ENCODE peak calls at places on chromosome 1, in ten cellular contexts. One of them, this sample, is unnamed.

GRCh38 chr1:248737457-248737856 is 18.1 kb downstream of the LYPD8 start:
- DNase-seq in AG04450: no peak
- DNase-seq in heart right ventricle: no peak
- DNase-seq in fibroblast of pulmonary artery: no peak
- DNase-seq in brain microvascular endothelial cell: no peak
- DNase-seq in HCT116: no peak
- DNase-seq in mucosa of descending colon: no peak
- DNase-seq in stomach: no peak
- DNase-seq in type B pancreatic cell: no peak
- DNase-seq in fibroblast of mammary gland: no peak
- DNase-seq in this sample: no peak

GRCh38 chr1:52633291-52633754 is 355 bp downstream of the SHISAL2A start:
- DNase-seq in AG04450: no peak
- DNase-seq in heart right ventricle: no peak
- DNase-seq in fibroblast of pulmonary artery: no peak
- DNase-seq in brain microvascular endothelial cell: no peak
- DNase-seq in HCT116: no peak
- DNase-seq in mucosa of descending colon: peak; percentile 37
- DNase-seq in stomach: no peak
- DNase-seq in type B pancreatic cell: no peak
- DNase-seq in fibroblast of mammary gland: no peak
- DNase-seq in this sample: peak; percentile 14

GRCh38 chr1:33572387-33572786 is 99.9 kb downstream of the ZSCAN20 start:
- DNase-seq in AG04450: no peak
- DNase-seq in heart right ventricle: peak; percentile 22
- DNase-seq in fibroblast of pulmonary artery: no peak
- DNase-seq in brain microvascular endothelial cell: no peak
- DNase-seq in HCT116: no peak
- DNase-seq in mucosa of descending colon: no peak
- DNase-seq in stomach: no peak
- DNase-seq in type B pancreatic cell: no peak
- DNase-seq in fibroblast of mammary gland: no peak
- DNase-seq in this sample: no peak

GRCh38 chr1:15328785-15329480 is 80.8 kb upstream of the EFHD2 start:
- DNase-seq in AG04450: no peak
- DNase-seq in heart right ventricle: peak; percentile 84
- DNase-seq in fibroblast of pulmonary artery: peak; percentile 88
- DNase-seq in brain microvascular endothelial cell: peak; percentile 77
- DNase-seq in HCT116: no peak
- DNase-seq in mucosa of descending colon: peak; percentile 44
- DNase-seq in stomach: peak; percentile 63
- DNase-seq in type B pancreatic cell: no peak
- DNase-seq in fibroblast of mammary gland: peak; percentile 79
- DNase-seq in this sample: no peak

GRCh38 chr1:196897158-196897828 is 9.4 kb downstream of the CFHR4 start:
- DNase-seq in AG04450: no peak
- DNase-seq in heart right ventricle: no peak
- DNase-seq in fibroblast of pulmonary artery: no peak
- DNase-seq in brain microvascular endothelial cell: no peak
- DNase-seq in HCT116: no peak
- DNase-seq in mucosa of descending colon: no peak
- DNase-seq in stomach: no peak
- DNase-seq in type B pancreatic cell: no peak
- DNase-seq in fibroblast of mammary gland: no peak
- DNase-seq in this sample: no peak

GRCh38 chr1:60703155-60703554 is 379.2 kb upstream of the NFIA start:
- DNase-seq in AG04450: no peak
- DNase-seq in heart right ventricle: no peak
- DNase-seq in fibroblast of pulmonary artery: no peak
- DNase-seq in brain microvascular endothelial cell: no peak
- DNase-seq in HCT116: no peak
- DNase-seq in mucosa of descending colon: no peak
- DNase-seq in stomach: no peak
- DNase-seq in type B pancreatic cell: no peak
- DNase-seq in fibroblast of mammary gland: no peak
- DNase-seq in this sample: no peak

GRCh38 chr1:9186082-9186859 is 48.3 kb upstream of the H6PD start:
- DNase-seq in AG04450: peak; percentile 53
- DNase-seq in heart right ventricle: no peak
- DNase-seq in fibroblast of pulmonary artery: peak; percentile 83
- DNase-seq in brain microvascular endothelial cell: no peak
- DNase-seq in HCT116: no peak
- DNase-seq in mucosa of descending colon: no peak
- DNase-seq in stomach: no peak
- DNase-seq in type B pancreatic cell: no peak
- DNase-seq in fibroblast of mammary gland: peak; percentile 57
- DNase-seq in this sample: no peak

GRCh38 chr1:193408782-193409293 is 222.4 kb upstream of the B3GALT2 start:
- DNase-seq in AG04450: peak; percentile 32
- DNase-seq in heart right ventricle: peak; percentile 77
- DNase-seq in fibroblast of pulmonary artery: peak; percentile 98
- DNase-seq in brain microvascular endothelial cell: peak; percentile 99
- DNase-seq in HCT116: no peak
- DNase-seq in mucosa of descending colon: peak; percentile 48
- DNase-seq in stomach: peak; percentile 81
- DNase-seq in type B pancreatic cell: no peak
- DNase-seq in fibroblast of mammary gland: peak; percentile 37
- DNase-seq in this sample: no peak

GRCh38 chr1:187928288-187928687 is 1099.5 kb downstream of the PLA2G4A start:
- DNase-seq in AG04450: no peak
- DNase-seq in heart right ventricle: no peak
- DNase-seq in fibroblast of pulmonary artery: peak; percentile 56
- DNase-seq in brain microvascular endothelial cell: peak; percentile 48
- DNase-seq in HCT116: peak; percentile 7
- DNase-seq in mucosa of descending colon: no peak
- DNase-seq in stomach: no peak
- DNase-seq in type B pancreatic cell: no peak
- DNase-seq in fibroblast of mammary gland: peak; percentile 16
- DNase-seq in this sample: no peak

GRCh38 chr1:153057375-153057774 is at the start of gene SPRR2A:
- DNase-seq in AG04450: no peak
- DNase-seq in heart right ventricle: no peak
- DNase-seq in fibroblast of pulmonary artery: no peak
- DNase-seq in brain microvascular endothelial cell: no peak
- DNase-seq in HCT116: no peak
- DNase-seq in mucosa of descending colon: no peak
- DNase-seq in stomach: no peak
- DNase-seq in type B pancreatic cell: no peak
- DNase-seq in fibroblast of mammary gland: no peak
- DNase-seq in this sample: no peak

GRCh38 chr1:39928809-39929587 is 25.9 kb upstream of the MFSD2A start:
- DNase-seq in AG04450: no peak
- DNase-seq in heart right ventricle: no peak
- DNase-seq in fibroblast of pulmonary artery: no peak
- DNase-seq in brain microvascular endothelial cell: no peak
- DNase-seq in HCT116: no peak
- DNase-seq in mucosa of descending colon: peak; percentile 51
- DNase-seq in stomach: no peak
- DNase-seq in type B pancreatic cell: no peak
- DNase-seq in fibroblast of mammary gland: no peak
- DNase-seq in this sample: no peak

GRCh38 chr1:165742194-165742593 is 26.5 kb downstream of the TMCO1 start:
- DNase-seq in AG04450: no peak
- DNase-seq in heart right ventricle: no peak
- DNase-seq in fibroblast of pulmonary artery: no peak
- DNase-seq in brain microvascular endothelial cell: no peak
- DNase-seq in HCT116: no peak
- DNase-seq in mucosa of descending colon: no peak
- DNase-seq in stomach: no peak
- DNase-seq in type B pancreatic cell: no peak
- DNase-seq in fibroblast of mammary gland: no peak
- DNase-seq in this sample: no peak

GRCh38 chr1:235297579-235297978 is 30.4 kb downstream of the ARID4B start:
- DNase-seq in AG04450: no peak
- DNase-seq in heart right ventricle: no peak
- DNase-seq in fibroblast of pulmonary artery: peak; percentile 59
- DNase-seq in brain microvascular endothelial cell: no peak
- DNase-seq in HCT116: no peak
- DNase-seq in mucosa of descending colon: no peak
- DNase-seq in stomach: no peak
- DNase-seq in type B pancreatic cell: no peak
- DNase-seq in fibroblast of mammary gland: peak; percentile 24
- DNase-seq in this sample: no peak

GRCh38 chr1:3066826-3067225 is 2.2 kb upstream of the PRDM16 start:
- DNase-seq in AG04450: no peak
- DNase-seq in heart right ventricle: no peak
- DNase-seq in fibroblast of pulmonary artery: no peak
- DNase-seq in brain microvascular endothelial cell: no peak
- DNase-seq in HCT116: no peak
- DNase-seq in mucosa of descending colon: no peak
- DNase-seq in stomach: no peak
- DNase-seq in type B pancreatic cell: no peak
- DNase-seq in fibroblast of mammary gland: no peak
- DNase-seq in this sample: no peak

GRCh38 chr1:4460052-4460451 is 194.4 kb upstream of the AJAP1 start:
- DNase-seq in AG04450: no peak
- DNase-seq in heart right ventricle: no peak
- DNase-seq in fibroblast of pulmonary artery: no peak
- DNase-seq in brain microvascular endothelial cell: no peak
- DNase-seq in HCT116: no peak
- DNase-seq in mucosa of descending colon: no peak
- DNase-seq in stomach: no peak
- DNase-seq in type B pancreatic cell: no peak
- DNase-seq in fibroblast of mammary gland: no peak
- DNase-seq in this sample: no peak

GRCh38 chr1:27889506-27889905 is 17.2 kb downstream of the THEMIS2 start:
- DNase-seq in AG04450: no peak
- DNase-seq in heart right ventricle: no peak
- DNase-seq in fibroblast of pulmonary artery: no peak
- DNase-seq in brain microvascular endothelial cell: no peak
- DNase-seq in HCT116: no peak
- DNase-seq in mucosa of descending colon: no peak
- DNase-seq in stomach: no peak
- DNase-seq in type B pancreatic cell: no peak
- DNase-seq in fibroblast of mammary gland: no peak
- DNase-seq in this sample: no peak

GRCh38 chr1:181743878-181744312 is 260.6 kb downstream of the CACNA1E start:
- DNase-seq in AG04450: no peak
- DNase-seq in heart right ventricle: no peak
- DNase-seq in fibroblast of pulmonary artery: no peak
- DNase-seq in brain microvascular endothelial cell: peak; percentile 0
- DNase-seq in HCT116: no peak
- DNase-seq in mucosa of descending colon: no peak
- DNase-seq in stomach: no peak
- DNase-seq in type B pancreatic cell: no peak
- DNase-seq in fibroblast of mammary gland: no peak
- DNase-seq in this sample: no peak

GRCh38 chr1:46535063-46535462 is 16.4 kb downstream of the KNCN start:
- DNase-seq in AG04450: no peak
- DNase-seq in heart right ventricle: no peak
- DNase-seq in fibroblast of pulmonary artery: no peak
- DNase-seq in brain microvascular endothelial cell: no peak
- DNase-seq in HCT116: peak; percentile 48
- DNase-seq in mucosa of descending colon: peak; percentile 56
- DNase-seq in stomach: peak; percentile 56
- DNase-seq in type B pancreatic cell: no peak
- DNase-seq in fibroblast of mammary gland: peak; percentile 17
- DNase-seq in this sample: no peak
- TF ChIP-seq CTCF in AG04450: peak; percentile 39
- TF ChIP-seq CTCF in heart right ventricle: peak; percentile 11
- TF ChIP-seq CTCF in fibroblast of pulmonary artery: peak; percentile 50
- TF ChIP-seq CTCF in brain microvascular endothelial cell: peak; percentile 71
- TF ChIP-seq CTCF in HCT116: peak; percentile 75
- TF ChIP-seq CTCF in mucosa of descending colon: peak; percentile 39
- TF ChIP-seq CTCF in stomach: no peak
- TF ChIP-seq CTCF in type B pancreatic cell: peak; percentile 53
- TF ChIP-seq CTCF in fibroblast of mammary gland: peak; percentile 41
- TF ChIP-seq CTCF in this sample: peak; percentile 57

GRCh38 chr1:58072450-58072849 is 474.1 kb downstream of the OMA1 start:
- DNase-seq in AG04450: no peak
- DNase-seq in heart right ventricle: no peak
- DNase-seq in fibroblast of pulmonary artery: no peak
- DNase-seq in brain microvascular endothelial cell: no peak
- DNase-seq in HCT116: no peak
- DNase-seq in mucosa of descending colon: no peak
- DNase-seq in stomach: no peak
- DNase-seq in type B pancreatic cell: no peak
- DNase-seq in fibroblast of mammary gland: no peak
- DNase-seq in this sample: no peak
- TF ChIP-seq CTCF in AG04450: no peak
- TF ChIP-seq CTCF in heart right ventricle: no peak
- TF ChIP-seq CTCF in fibroblast of pulmonary artery: no peak
- TF ChIP-seq CTCF in brain microvascular endothelial cell: no peak
- TF ChIP-seq CTCF in HCT116: no peak
- TF ChIP-seq CTCF in mucosa of descending colon: no peak
- TF ChIP-seq CTCF in stomach: no peak
- TF ChIP-seq CTCF in type B pancreatic cell: no peak
- TF ChIP-seq CTCF in fibroblast of mammary gland: no peak
- TF ChIP-seq CTCF in this sample: no peak

GRCh38 chr1:46413596-46413985 is 19.5 kb downstream of the FAAH start:
- DNase-seq in AG04450: no peak
- DNase-seq in heart right ventricle: no peak
- DNase-seq in fibroblast of pulmonary artery: no peak
- DNase-seq in brain microvascular endothelial cell: peak; percentile 11
- DNase-seq in HCT116: no peak
- DNase-seq in mucosa of descending colon: no peak
- DNase-seq in stomach: no peak
- DNase-seq in type B pancreatic cell: no peak
- DNase-seq in fibroblast of mammary gland: no peak
- DNase-seq in this sample: no peak

GRCh38 chr1:46410156-46411009 is 16.3 kb downstream of the FAAH start:
- DNase-seq in AG04450: no peak
- DNase-seq in heart right ventricle: no peak
- DNase-seq in fibroblast of pulmonary artery: peak; percentile 40
- DNase-seq in brain microvascular endothelial cell: peak; percentile 25
- DNase-seq in HCT116: no peak
- DNase-seq in mucosa of descending colon: peak; percentile 7
- DNase-seq in stomach: no peak
- DNase-seq in type B pancreatic cell: no peak
- DNase-seq in fibroblast of mammary gland: peak; percentile 63
- DNase-seq in this sample: no peak

GRCh38 chr1:46411010-46411405 is 16.9 kb downstream of the FAAH start:
- DNase-seq in AG04450: no peak
- DNase-seq in heart right ventricle: no peak
- DNase-seq in fibroblast of pulmonary artery: no peak
- DNase-seq in brain microvascular endothelial cell: no peak
- DNase-seq in HCT116: no peak
- DNase-seq in mucosa of descending colon: no peak
- DNase-seq in stomach: no peak
- DNase-seq in type B pancreatic cell: no peak
- DNase-seq in fibroblast of mammary gland: no peak
- DNase-seq in this sample: no peak

GRCh38 chr1:46412853-46413595 is 18.9 kb downstream of the FAAH start:
- DNase-seq in AG04450: no peak
- DNase-seq in heart right ventricle: no peak
- DNase-seq in fibroblast of pulmonary artery: no peak
- DNase-seq in brain microvascular endothelial cell: no peak
- DNase-seq in HCT116: no peak
- DNase-seq in mucosa of descending colon: no peak
- DNase-seq in stomach: no peak
- DNase-seq in type B pancreatic cell: no peak
- DNase-seq in fibroblast of mammary gland: no peak
- DNase-seq in this sample: no peak

GRCh38 chr1:46411601-46412341 is 17.7 kb downstream of the FAAH start:
- DNase-seq in AG04450: no peak
- DNase-seq in heart right ventricle: no peak
- DNase-seq in fibroblast of pulmonary artery: no peak
- DNase-seq in brain microvascular endothelial cell: no peak
- DNase-seq in HCT116: no peak
- DNase-seq in mucosa of descending colon: no peak
- DNase-seq in stomach: no peak
- DNase-seq in type B pancreatic cell: no peak
- DNase-seq in fibroblast of mammary gland: no peak
- DNase-seq in this sample: no peak
- TF ChIP-seq CTCF in AG04450: no peak
- TF ChIP-seq CTCF in heart right ventricle: no peak
- TF ChIP-seq CTCF in fibroblast of pulmonary artery: peak; percentile 24
- TF ChIP-seq CTCF in brain microvascular endothelial cell: peak; percentile 63
- TF ChIP-seq CTCF in HCT116: peak; percentile 66
- TF ChIP-seq CTCF in mucosa of descending colon: no peak
- TF ChIP-seq CTCF in stomach: no peak
- TF ChIP-seq CTCF in type B pancreatic cell: peak; percentile 66
- TF ChIP-seq CTCF in fibroblast of mammary gland: peak; percentile 28
- TF ChIP-seq CTCF in this sample: peak; percentile 53

GRCh38 chr1:81021134-81021533 is 779.6 kb upstream of the ADGRL2 start:
- DNase-seq in AG04450: no peak
- DNase-seq in heart right ventricle: no peak
- DNase-seq in fibroblast of pulmonary artery: peak; percentile 69
- DNase-seq in brain microvascular endothelial cell: no peak
- DNase-seq in HCT116: no peak
- DNase-seq in mucosa of descending colon: no peak
- DNase-seq in stomach: no peak
- DNase-seq in type B pancreatic cell: no peak
- DNase-seq in fibroblast of mammary gland: no peak
- DNase-seq in this sample: no peak
- TF ChIP-seq CTCF in AG04450: peak; percentile 42
- TF ChIP-seq CTCF in heart right ventricle: peak; percentile 17
- TF ChIP-seq CTCF in fibroblast of pulmonary artery: peak; percentile 57
- TF ChIP-seq CTCF in brain microvascular endothelial cell: peak; percentile 27
- TF ChIP-seq CTCF in HCT116: no peak
- TF ChIP-seq CTCF in mucosa of descending colon: no peak
- TF ChIP-seq CTCF in stomach: no peak
- TF ChIP-seq CTCF in type B pancreatic cell: no peak
- TF ChIP-seq CTCF in fibroblast of mammary gland: no peak
- TF ChIP-seq CTCF in this sample: no peak

This sample was measured in progenitor cell of endocrine pancreas.